ENCODE peak calls at places on chromosomes 4 and X, in seven cellular contexts. M is GM06990, W is AG10803, R is fibroblast of pulmonary artery, G is cardiac fibroblast, S is OCI-LY7, X is spleen. F is an unnamed sample.

GRCh38 chrX:39367429-39367828 is 566.2 kb downstream of the MID1IP1 start:
- DNase-seq in M (no peak), W (no peak), R (no peak), G (no peak), S (no peak), X (no peak), F (no peak)

GRCh38 chrX:133005038-133005437 is 46.6 kb upstream of the HS6ST2 start:
- DNase-seq in M (no peak), W (peak; percentile 0), R (peak; percentile 9), G (peak; percentile 0), S (peak; percentile 1), X (no peak), F (no peak)

GRCh38 chr4:5051692-5052423 is 578 bp downstream of the STK32B start:
- DNase-seq in M (peak; percentile 3), W (peak; percentile 40), R (no peak), G (no peak), S (no peak), X (no peak), F (no peak)

GRCh38 chr4:103079621-103080020 is 3.1 kb upstream of the SLC9B2 start:
- DNase-seq in M (no peak), W (no peak), R (no peak), G (no peak), S (no peak), X (no peak), F (no peak)

GRCh38 chrX:108122748-108123147 is 31.2 kb downstream of the ATG4A start:
- DNase-seq in M (no peak), W (peak; percentile 72), R (peak; percentile 35), G (peak; percentile 29), S (no peak), X (no peak), F (peak; percentile 1)

GRCh38 chrX:20514358-20514757 is 247.6 kb upstream of the RPS6KA3 start:
- DNase-seq in M (no peak), W (peak; percentile 68), R (peak; percentile 68), G (peak; percentile 64), S (no peak), X (no peak), F (peak; percentile 29)

GRCh38 chr4:126779446-126780166 is 853.2 kb upstream of the INTU start:
- DNase-seq in M (no peak), W (peak; percentile 75), R (no peak), G (no peak), S (no peak), X (no peak), F (no peak)

GRCh38 chr4:173509031-173510001 is 20.7 kb downstream of the HAND2 start:
- DNase-seq in M (no peak), W (peak; percentile 54), R (peak; percentile 71), G (peak; percentile 77), S (no peak), X (no peak), F (no peak)

GRCh38 chr4:7206856-7207567 is 14.7 kb downstream of the SORCS2 start:
- DNase-seq in M (no peak), W (peak; percentile 86), R (peak; percentile 85), G (peak; percentile 89), S (no peak), X (no peak), F (peak; percentile 55)

GRCh38 chr4:54085284-54085683 is 14.7 kb upstream of the GSX2 start:
- DNase-seq in M (no peak), W (peak; percentile 88), R (peak; percentile 91), G (peak; percentile 84), S (no peak), X (no peak), F (peak; percentile 69)

GRCh38 chr4:120443111-120443510 is 376.5 kb upstream of the MAD2L1 start:
- DNase-seq in M (no peak), W (peak; percentile 44), R (peak; percentile 19), G (peak; percentile 21), S (no peak), X (no peak), F (no peak)

DNA sequence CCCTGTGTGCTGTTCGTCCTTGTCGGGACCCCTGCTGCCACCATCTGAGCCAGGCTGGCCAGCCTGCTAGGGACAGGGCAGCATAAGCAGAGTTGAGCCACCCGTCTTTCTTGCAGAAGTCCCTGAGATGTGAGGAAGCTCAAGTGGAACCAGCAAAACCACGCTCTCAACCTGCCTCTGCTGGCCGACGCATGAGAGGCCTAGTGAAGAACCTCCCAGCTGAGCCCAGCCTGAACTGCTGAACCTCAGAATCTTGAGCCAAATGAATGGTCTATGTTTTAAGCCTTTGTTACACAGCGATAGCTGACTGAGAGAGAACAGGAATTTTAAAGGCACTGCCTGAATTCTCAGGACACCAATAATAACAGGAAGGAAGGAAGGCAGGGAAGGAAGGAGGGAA is 98.9 kb upstream of the ADRA2C start:
- DNase-seq in M (no peak), W (no peak), R (no peak), G (no peak), S (no peak), X (no peak), F (no peak)
- H3K4me3 ChIP-seq in M (no peak overlapping the region), W (no peak overlapping the region), R (no peak overlapping the region), G (no peak overlapping the region), S (no peak overlapping the region), X (no peak overlapping the region), F (no peak overlapping the region)

GRCh38 chrX:154372612-154373022 is 1.8 kb downstream of the FLNA start:
- DNase-seq in M (no peak), W (peak; percentile 54), R (no peak), G (no peak), S (no peak), X (no peak), F (no peak)

GRCh38 chrX:154373340-154374306 is 811 bp downstream of the FLNA start:
- DNase-seq in M (no peak), W (peak; percentile 84), R (peak; percentile 84), G (peak; percentile 84), S (no peak), X (no peak), F (no peak)

GRCh38 chrX:154375156-154375504 is 696 bp upstream of the FLNA start:
- DNase-seq in M (no peak), W (no peak), R (no peak), G (no peak), S (no peak), X (no peak), F (no peak)

GRCh38 chrX:154376768-154377167 is 2.3 kb upstream of the EMD start:
- DNase-seq in M (no peak), W (peak; percentile 26), R (peak; percentile 44), G (peak; percentile 41), S (no peak), X (no peak), F (no peak)

DNA sequence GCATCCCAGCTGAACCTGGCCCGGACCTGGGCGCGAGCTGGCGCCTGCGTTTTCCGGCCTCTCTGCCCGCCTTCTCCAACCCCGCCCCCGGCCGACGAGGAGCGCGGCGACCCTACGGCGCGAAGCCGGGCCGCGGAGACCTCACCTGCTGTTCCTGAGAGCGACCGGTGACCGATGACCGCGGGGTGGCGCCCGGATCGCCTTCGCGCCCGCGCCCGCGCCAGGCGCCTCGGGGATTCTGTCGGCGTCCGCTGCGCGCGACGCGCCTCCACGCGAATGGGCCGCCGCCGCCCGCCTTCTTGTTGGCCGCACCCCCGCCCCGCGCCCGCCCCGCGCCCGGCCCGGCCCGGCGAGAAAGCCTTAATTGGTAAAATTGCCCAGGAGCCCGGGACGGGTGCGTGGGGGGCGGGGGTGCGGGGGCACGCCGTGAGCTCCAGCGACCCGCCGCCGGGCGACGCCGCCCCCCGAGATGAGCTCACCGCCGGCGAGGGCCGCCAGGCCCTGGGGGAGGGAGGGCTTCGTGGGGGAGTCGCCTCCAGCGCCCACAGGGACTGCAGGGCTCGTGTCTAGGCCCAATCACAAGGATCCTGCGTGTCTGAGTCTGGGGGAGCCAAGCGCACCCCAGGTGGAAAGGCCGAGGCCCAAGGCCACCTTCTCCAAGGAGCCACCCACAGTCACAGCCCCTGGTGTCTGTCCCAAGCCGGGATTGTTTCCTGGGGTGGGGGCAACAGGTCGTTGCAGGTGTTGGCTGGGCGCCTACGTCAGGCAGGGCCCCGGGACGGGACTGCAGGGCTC is at the start of gene FLNA:
- DNase-seq in M (peak; percentile 65), W (peak; percentile 22), R (no peak), G (no peak), S (no peak), X (peak; percentile 86), F (no peak)
- TF ChIP-seq CTCF in M (peak; percentile 10), W (no peak), R (no peak), G (no peak), S (peak; percentile 22), X (no peak), F (no peak)

GRCh38 chr4:169201144-169202124 is 69.3 kb downstream of the SH3RF1 start:
- DNase-seq in M (no peak), W (peak; percentile 61), R (peak; percentile 53), G (peak; percentile 53), S (no peak), X (no peak), F (no peak)

GRCh38 chr4:169202878-169203277 is 67.9 kb downstream of the SH3RF1 start:
- DNase-seq in M (no peak), W (no peak), R (no peak), G (no peak), S (no peak), X (no peak), F (no peak)

GRCh38 chr4:169203891-169204290 is 66.9 kb downstream of the SH3RF1 start:
- DNase-seq in M (no peak), W (no peak), R (no peak), G (no peak), S (no peak), X (no peak), F (no peak)

GRCh38 chr4:169200361-169201030 is 70.3 kb downstream of the SH3RF1 start:
- DNase-seq in M (no peak), W (no peak), R (no peak), G (no peak), S (no peak), X (no peak), F (no peak)

DNA sequence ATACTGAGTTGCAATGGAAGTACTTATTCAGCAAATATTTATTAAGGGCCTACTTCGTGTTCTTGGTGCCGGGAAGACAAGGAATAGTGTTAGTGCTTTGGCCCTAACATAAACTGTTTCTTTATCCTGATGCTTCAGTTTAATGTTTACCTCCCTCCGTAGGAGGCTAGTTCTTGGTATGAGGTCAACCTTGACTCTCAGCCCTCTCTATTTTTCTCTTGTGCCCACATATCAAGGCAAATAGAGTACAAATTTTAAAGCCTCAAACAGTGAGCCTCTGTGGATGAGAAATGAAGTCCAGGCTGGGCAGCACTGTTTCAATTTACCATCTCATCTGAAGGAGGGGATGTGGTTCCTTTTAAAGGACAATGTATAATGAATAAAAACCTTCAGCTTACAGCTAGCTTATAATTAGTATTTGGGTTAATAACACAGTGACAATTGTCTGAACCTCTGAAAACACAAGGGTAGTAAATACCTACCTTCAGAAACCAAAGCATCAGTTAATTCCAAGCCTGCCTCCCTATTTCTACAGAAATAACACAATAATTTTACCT is 68.5 kb downstream of the SH3RF1 start:
- DNase-seq in M (no peak), W (no peak), R (no peak), G (no peak), S (no peak), X (no peak), F (no peak)
- H3K4me3 ChIP-seq in M (no peak overlapping the region), W (no peak overlapping the region), R (no peak overlapping the region), G (no peak overlapping the region), S (no peak overlapping the region), X (no peak overlapping the region), F (no peak overlapping the region)

DNA sequence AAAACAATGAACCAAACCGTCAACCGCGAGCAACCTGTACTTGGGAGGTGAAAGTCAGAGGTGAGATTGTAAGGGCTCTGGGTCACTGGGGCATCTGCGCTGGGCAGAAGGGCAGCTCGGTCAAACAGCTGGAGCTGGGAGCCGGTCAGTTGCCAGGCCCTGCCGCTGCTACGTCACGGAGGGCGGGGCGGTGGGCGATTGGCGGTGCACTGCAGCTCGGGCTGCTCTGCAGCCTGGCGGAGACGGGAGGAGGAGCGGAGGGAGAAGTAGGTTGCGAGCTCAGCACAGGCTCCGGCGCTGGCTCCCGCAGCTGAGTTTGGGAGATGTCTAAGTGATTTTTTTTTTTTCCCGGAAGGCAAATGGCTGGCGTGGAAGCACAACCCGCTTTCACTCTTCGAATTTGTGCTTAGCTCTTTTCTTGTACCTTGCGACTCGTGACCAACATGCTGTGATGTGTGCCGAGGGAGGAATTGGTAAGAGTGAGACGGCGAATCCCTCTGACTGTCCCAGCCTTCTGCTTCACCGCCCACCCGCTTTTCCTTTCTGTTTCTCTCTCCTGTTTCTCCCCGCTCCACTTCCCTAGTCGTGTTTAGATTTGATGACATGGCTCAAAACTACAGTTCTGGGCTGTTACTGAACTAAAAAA is at the start of gene ATP10D:
- DNase-seq in M (peak; percentile 90), W (peak; percentile 92), R (peak; percentile 95), G (peak; percentile 95), S (peak; percentile 88), X (peak; percentile 99), F (peak; percentile 56)
- TF ChIP-seq CTCF in M (peak; percentile 15), W (peak; percentile 19), R (peak; percentile 8), G (peak; percentile 16), S (no peak), X (peak; percentile 48), F (peak; percentile 23)

F was measured in AG09309.